ENCODE peak calls at places on chromosomes 7 and 10, in six cellular contexts. E is BE2C; V is transverse colon; Z is AG09319; Q is endodermal cell; I is activated CD4-positive, alpha-beta T cell treated with anti-CD3 and anti-CD28 coated beads, Interleukin-2, amount 50 U/mL, for 24 hours. B is an unnamed sample.

GRCh38 chr10:130631139-130631864 is 495.1 kb downstream of the GLRX3 start:
- DNase-seq in Z (no peak), V (peak; percentile 20), I (no peak), E (no peak), Q (no peak), B (no peak)

GRCh38 chr7:155213385-155213784 is 84.3 kb upstream of the INSIG1 start:
- DNase-seq in Q (no peak), E (no peak), V (no peak), I (no peak), Z (no peak), B (no peak)

GRCh38 chr7:25025218-25025671 is 45.3 kb upstream of the OSBPL3 start:
- DNase-seq in V (no peak), Z (peak; percentile 67), Q (no peak), E (no peak), I (no peak), B (no peak)

GRCh38 chr10:18582803-18583202 is 68.6 kb downstream of the NSUN6 start:
- DNase-seq in I (no peak), Q (no peak), Z (no peak), V (no peak), E (no peak), B (no peak)

GRCh38 chr7:91212592-91212991 is 51.6 kb upstream of the FZD1 start:
- DNase-seq in E (no peak), Z (no peak), V (no peak), I (no peak), Q (no peak), B (no peak)

GRCh38 chr10:95864906-95865813 is 42.6 kb upstream of the CC2D2B start:
- DNase-seq in Q (peak; percentile 79), I (no peak), V (peak; percentile 18), E (peak; percentile 16), Z (peak; percentile 63), B (no peak)

GRCh38 chr7:132095111-132095765 is 481.0 kb downstream of the PLXNA4 start:
- DNase-seq in Z (no peak), E (peak; percentile 33), V (no peak), I (no peak), Q (peak; percentile 17), B (no peak)

GRCh38 chr10:14953452-14954000 is 370 bp downstream of the DCLRE1C start:
- DNase-seq in E (no peak), Q (no peak), Z (peak; percentile 18), I (no peak), V (peak; percentile 61), B (no peak)

GRCh38 chr7:6306471-6306870 is 34.0 kb upstream of the CYTH3 start:
- DNase-seq in Z (no peak), E (no peak), Q (no peak), V (no peak), I (no peak), B (no peak)

GRCh38 chr10:24446739-24447138 is 237.8 kb downstream of the KIAA1217 start:
- DNase-seq in E (no peak), Q (no peak), V (no peak), Z (peak; percentile 78), I (no peak), B (no peak)

GRCh38 chr7:4668510-4668847 is 13.6 kb upstream of the FOXK1 start:
- DNase-seq in V (no peak), Z (no peak), E (no peak), Q (no peak), I (no peak), B (no peak)

GRCh38 chr7:2645274-2645868 is 13.6 kb downstream of the TTYH3 start:
- DNase-seq in E (peak; percentile 83), Q (peak; percentile 70), V (no peak), I (no peak), Z (no peak), B (no peak)

GRCh38 chr10:8331387-8331786 is 276.9 kb downstream of the GATA3 start:
- DNase-seq in E (no peak), Z (no peak), V (no peak), Q (no peak), I (no peak), B (no peak)

GRCh38 chr7:111933614-111934013 is 272.6 kb downstream of the DOCK4 start:
- DNase-seq in Z (peak; percentile 73), I (no peak), E (no peak), V (no peak), Q (no peak), B (no peak)

GRCh38 chr7:36011588-36011965 is 141.5 kb upstream of the EEPD1 start:
- DNase-seq in I (no peak), V (no peak), Z (no peak), Q (peak; percentile 79), E (no peak), B (no peak)

GRCh38 chr10:124213471-124213870 is 120.1 kb upstream of the CHST15 start:
- DNase-seq in Z (no peak), I (no peak), Q (no peak), E (no peak), V (no peak), B (no peak)

GRCh38 chr10:132139526-132139925 is 47.2 kb upstream of the DPYSL4 start:
- DNase-seq in Q (no peak), V (no peak), E (peak; percentile 2), I (no peak), Z (no peak), B (no peak)

GRCh38 chr7:47304727-47305719 is 276.9 kb downstream of the TNS3 start:
- DNase-seq in I (no peak), Z (no peak), E (no peak), V (no peak), Q (peak; percentile 51), B (no peak)

GRCh38 chr10:96043895-96044580 is 655 bp downstream of the CCNJ start:
- DNase-seq in Q (peak; percentile 84), E (peak; percentile 55), V (peak; percentile 59), I (peak; percentile 22), Z (no peak), B (no peak)

GRCh38 chr10:19966751-19967150 is 150.5 kb downstream of the PLXDC2 start:
- DNase-seq in Z (no peak), E (peak; percentile 28), V (no peak), I (no peak), Q (peak; percentile 86), B (peak; percentile 70)

GRCh38 chr7:71133232-71133622 is 1.3 kb downstream of the GALNT17 start:
- DNase-seq in I (no peak), Z (no peak), Q (peak; percentile 53), E (no peak), V (no peak), B (no peak)

GRCh38 chr10:18145652-18146051 is 5.4 kb downstream of the CACNB2 start:
- DNase-seq in V (no peak), E (no peak), I (no peak), Q (no peak), Z (no peak), B (no peak)

GRCh38 chr7:27119412-27119911 is 11.1 kb downstream of the HOXA4 start:
- DNase-seq in E (no peak), Z (no peak), V (no peak), I (no peak), Q (no peak), B (no peak)

GRCh38 chr10:108465871-108466641 is 1301.5 kb upstream of the SORCS1 start:
- DNase-seq in E (no peak), V (peak; percentile 18), Q (peak; percentile 83), I (no peak), Z (no peak), B (no peak)